ENCODE peak calls at places on chromosome 5, in five cellular contexts. G is heart left ventricle, Y is testis, E is GM12891, N is Peyer's patch. A is an unnamed sample.

GRCh38 chr5:116938488-116938887 is 363.9 kb upstream of the SEMA6A start:
- DNase-seq in E (no peak), G (peak), N (no peak), Y (no peak), A (no peak)

GRCh38 chr5:77305921-77306320 is 95.4 kb downstream of the PDE8B start:
- DNase-seq in Y (no peak), E (no peak), N (no peak), G (no peak), A (no peak)

GRCh38 chr5:540215-541147 is 16.2 kb upstream of the SLC9A3 start:
- DNase-seq in E (no peak), Y (no peak), N (peak), G (peak), A (no peak)

GRCh38 chr5:136525546-136525945 is 160.2 kb upstream of the TRPC7 start:
- DNase-seq in E (no peak), Y (no peak), G (no peak), N (no peak), A (no peak)

GRCh38 chr5:180053061-180053602 is 18.4 kb downstream of the RNF130 start:
- DNase-seq in G (no peak), Y (no peak), N (no peak), E (no peak), A (no peak)

GRCh38 chr5:10555134-10555733 is 8.6 kb upstream of the ANKRD33B start:
- DNase-seq in E (no peak), N (peak), G (no peak), Y (no peak), A (peak)

GRCh38 chr5:119897537-119898370 is 268.4 kb downstream of the FAM170A start:
- DNase-seq in G (no peak), N (no peak), E (no peak), Y (no peak), A (no peak)

GRCh38 chr5:122183098-122183794 is 53.9 kb downstream of the ZNF474 start:
- DNase-seq in N (peak), E (no peak), Y (peak), G (peak), A (peak)

GRCh38 chr5:91219141-91219802 is 163.8 kb downstream of the ARRDC3 start:
- DNase-seq in E (no peak), Y (peak), G (peak), N (peak), A (no peak)

GRCh38 chr5:27706832-27707231 is 668.4 kb upstream of the CDH9 start:
- DNase-seq in E (no peak), N (no peak), Y (no peak), G (no peak), A (no peak)

GRCh38 chr5:107472620-107473064 is 198.1 kb downstream of the EFNA5 start:
- DNase-seq in G (no peak), Y (no peak), N (no peak), E (no peak), A (no peak)

GRCh38 chr5:106601605-106602004 is 1069.1 kb downstream of the EFNA5 start:
- DNase-seq in N (no peak), Y (no peak), E (no peak), G (no peak), A (no peak)

GRCh38 chr5:124996764-124997077 is 250.3 kb upstream of the ZNF608 start:
- DNase-seq in N (no peak), G (no peak), E (no peak), Y (no peak), A (no peak)

GRCh38 chr5:95284512-95285405 is at the start of gene MCTP1:
- DNase-seq in E (peak), Y (peak), G (no peak), N (no peak), A (no peak)

GRCh38 chr5:7794301-7794700 is 56.6 kb downstream of the CFAP90 start:
- DNase-seq in G (no peak), Y (no peak), N (no peak), E (peak), A (no peak)

GRCh38 chr5:29001666-29002065 is 1963.3 kb upstream of the CDH9 start:
- DNase-seq in Y (no peak), E (no peak), G (no peak), N (no peak), A (no peak)

GRCh38 chr5:147617191-147617606 is 107.3 kb upstream of the DPYSL3 start:
- DNase-seq in Y (no peak), E (no peak), N (no peak), G (no peak), A (no peak)

GRCh38 chr5:1871441-1871840 is 11.3 kb downstream of the IRX4 start:
- DNase-seq in N (no peak), Y (no peak), G (no peak), E (no peak), A (no peak)

GRCh38 chr5:132850066-132850465 is 16.2 kb downstream of the GDF9 start:
- DNase-seq in E (no peak), Y (no peak), N (no peak), G (no peak), A (no peak)

GRCh38 chr5:4630031-4630430 is 510.1 kb upstream of the ADAMTS16 start:
- DNase-seq in Y (no peak), E (no peak), N (no peak), G (no peak), A (no peak)

GRCh38 chr5:35183243-35183955 is 46.9 kb downstream of the PRLR start:
- DNase-seq in G (no peak), N (peak), E (peak), Y (peak), A (peak)

DNA sequence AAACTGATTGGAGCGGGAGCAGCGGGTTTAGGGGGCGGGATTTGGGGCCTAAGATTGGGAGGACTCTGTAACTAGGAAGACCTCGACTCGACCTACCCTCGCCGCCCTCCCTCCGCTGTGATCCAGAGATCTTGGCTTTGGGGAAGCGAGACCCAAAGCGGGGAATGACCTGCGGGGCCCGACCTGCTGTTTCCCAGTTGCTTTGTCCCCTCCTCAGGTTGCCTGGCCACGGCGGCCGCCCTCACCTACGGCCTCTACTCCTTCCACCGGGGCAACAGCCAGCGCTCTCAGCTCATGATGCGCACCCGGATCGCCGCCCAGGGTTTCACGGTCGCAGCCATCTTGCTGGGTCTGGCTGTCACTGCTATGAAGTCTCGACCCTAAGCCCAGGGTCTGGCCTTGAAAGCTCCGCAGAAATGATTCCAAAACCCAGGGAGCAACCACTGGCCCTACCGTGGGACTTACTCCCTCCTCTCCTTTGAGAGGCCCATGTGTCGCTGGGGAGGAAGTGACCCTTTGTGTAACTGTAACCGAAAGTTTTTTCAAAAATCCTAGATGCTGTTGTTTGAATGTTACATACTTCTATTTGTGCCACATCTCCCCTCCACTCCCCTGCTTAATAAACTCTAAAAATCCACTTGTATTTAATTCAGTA is 690 bp downstream of the HIGD2A start:
- DNase-seq in Y (no peak), N (no peak), G (no peak), E (peak), A (peak)
- TF ChIP-seq POLR2A in Y (no peak), N (peak), G (peak), E (peak), A (peak)

GRCh38 chr5:103207653-103208052 is 50.9 kb upstream of the MACIR start:
- DNase-seq in Y (no peak), N (no peak), G (no peak), E (no peak), A (no peak)

GRCh38 chr5:103209065-103209464 is 49.5 kb upstream of the MACIR start:
- DNase-seq in G (no peak), N (no peak), E (no peak), Y (no peak), A (no peak)

GRCh38 chr5:103205991-103206700 is 52.4 kb upstream of the MACIR start:
- DNase-seq in E (no peak), G (no peak), Y (no peak), N (no peak), A (no peak)

GRCh38 chr5:103207001-103207400 is 51.6 kb upstream of the MACIR start:
- DNase-seq in E (no peak), G (no peak), Y (no peak), N (no peak), A (no peak)

GRCh38 chr5:103208460-103208859 is 50.1 kb upstream of the MACIR start:
- DNase-seq in N (no peak), Y (no peak), E (no peak), G (no peak), A (no peak)
- TF ChIP-seq POLR2A in N (no peak), Y (no peak), E (no peak), G (no peak), A (no peak)

GRCh38 chr5:32445831-32446614 is 1.5 kb upstream of the ZFR start:
- DNase-seq in Y (peak), G (no peak), N (no peak), E (no peak), A (no peak)

GRCh38 chr5:32444946-32445758 is 612 bp upstream of the ZFR start:
- DNase-seq in G (no peak), N (no peak), E (no peak), Y (no peak), A (no peak)

GRCh38 chr5:32443145-32443540 is 1.4 kb downstream of the ZFR start:
- DNase-seq in Y (peak), N (no peak), G (no peak), E (no peak), A (no peak)

GRCh38 chr5:32443541-32444190 is 874 bp downstream of the ZFR start:
- DNase-seq in N (peak), G (peak), E (peak), Y (peak), A (peak)

DNA sequence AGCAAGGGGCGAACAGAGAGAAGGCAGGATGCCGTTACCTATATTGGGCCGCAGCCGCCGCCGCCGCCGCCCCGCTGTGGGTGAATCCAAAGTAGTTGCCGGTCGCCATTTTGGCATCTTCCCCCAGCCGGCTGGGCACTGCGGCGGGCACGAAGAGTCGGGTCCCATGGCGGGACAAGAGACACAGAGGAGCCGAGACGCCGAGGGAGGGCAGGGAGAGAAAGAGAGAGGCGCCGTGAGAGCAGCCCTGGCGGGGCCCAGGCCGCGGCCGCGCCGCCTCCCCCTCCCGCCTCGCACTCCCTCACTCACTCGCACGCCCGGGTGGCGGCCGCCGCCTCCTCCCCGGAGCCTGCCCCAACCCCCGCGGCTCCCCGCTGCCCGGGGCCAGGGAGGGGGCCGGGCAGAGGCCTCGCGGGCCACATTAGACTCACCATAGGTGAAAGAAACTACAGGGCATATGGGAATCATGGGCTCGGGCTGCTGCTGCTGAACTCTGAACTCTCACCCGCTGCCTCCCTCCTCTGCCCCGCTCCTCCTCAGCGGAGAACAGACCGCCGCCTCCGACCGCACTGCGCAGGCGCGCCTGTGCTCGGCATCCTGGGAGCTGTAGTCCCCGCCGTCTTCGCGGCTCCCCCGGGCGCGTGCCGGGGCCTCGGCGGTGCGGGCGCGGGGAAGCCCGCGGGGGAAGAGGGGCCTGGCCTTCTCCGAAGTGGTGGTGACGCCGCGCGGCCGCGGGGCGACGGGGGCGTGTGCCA is at the start of gene ZFR:
- DNase-seq in N (peak), G (peak), E (peak), Y (peak), A (peak)
- TF ChIP-seq POLR2A in N (peak), G (peak), E (peak), Y (peak), A (peak)

DNA sequence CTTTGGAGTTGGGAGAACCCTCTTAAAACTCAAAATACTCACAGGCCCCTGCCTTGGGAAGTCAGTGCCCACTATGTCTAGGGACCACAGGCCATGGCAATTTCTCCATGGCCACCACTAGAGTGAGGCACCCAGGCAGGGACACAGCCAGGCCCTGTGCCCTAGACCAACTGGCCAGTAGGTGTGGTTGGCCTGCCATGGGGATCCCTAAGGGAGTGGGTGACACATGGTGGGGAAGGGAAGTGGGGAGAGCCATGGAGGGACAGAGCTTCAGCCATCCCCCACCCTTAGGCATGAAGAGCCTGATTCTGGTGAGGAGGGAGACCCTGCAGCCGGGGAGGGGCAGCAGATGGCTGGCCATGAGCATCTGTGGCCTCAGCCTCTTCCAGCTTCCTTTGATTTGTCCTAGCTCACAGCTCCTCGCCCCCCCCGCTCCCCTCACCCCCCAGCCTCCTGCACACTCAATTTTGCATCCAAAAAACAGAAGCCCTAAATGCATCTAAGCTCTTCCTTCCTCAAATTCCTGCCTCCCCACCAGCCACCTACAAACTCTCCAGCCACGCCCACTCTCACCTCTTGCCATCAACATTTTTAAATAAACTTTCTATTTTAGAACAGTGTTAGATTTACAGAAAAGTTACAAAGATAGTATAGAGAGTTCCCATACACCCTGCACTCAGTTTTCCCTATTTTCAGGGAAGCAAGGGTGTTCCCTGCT is 1.6 kb upstream of the DBN1 start:
- DNase-seq in Y (no peak), E (no peak), G (no peak), N (no peak), A (no peak)
- TF ChIP-seq POLR2A in Y (no peak), E (no peak), G (no peak), N (no peak), A (peak)

GRCh38 chr5:177303121-177303924 is at the start of the genes PRELID1 and RAB24:
- DNase-seq in N (peak), Y (peak), G (peak), E (peak), A (peak)
- TF ChIP-seq POLR2A in N (peak), Y (no peak), G (peak), E (peak), A (peak)

GRCh38 chr5:72109051-72109411 is 1.8 kb downstream of the MAP1B start:
- DNase-seq in E (no peak), G (no peak), Y (no peak), N (no peak), A (no peak)

GRCh38 chr5:72108200-72109050 is 1.1 kb downstream of the MAP1B start:
- DNase-seq in E (peak), N (peak), Y (peak), G (peak), A (peak)

GRCh38 chr5:72107874-72108199 is 562 bp downstream of the MAP1B start:
- DNase-seq in G (peak), N (no peak), E (peak), Y (peak), A (no peak)

GRCh38 chr5:72109625-72110024 is 2.4 kb downstream of the MAP1B start:
- DNase-seq in Y (peak), E (no peak), N (no peak), G (no peak), A (no peak)

DNA sequence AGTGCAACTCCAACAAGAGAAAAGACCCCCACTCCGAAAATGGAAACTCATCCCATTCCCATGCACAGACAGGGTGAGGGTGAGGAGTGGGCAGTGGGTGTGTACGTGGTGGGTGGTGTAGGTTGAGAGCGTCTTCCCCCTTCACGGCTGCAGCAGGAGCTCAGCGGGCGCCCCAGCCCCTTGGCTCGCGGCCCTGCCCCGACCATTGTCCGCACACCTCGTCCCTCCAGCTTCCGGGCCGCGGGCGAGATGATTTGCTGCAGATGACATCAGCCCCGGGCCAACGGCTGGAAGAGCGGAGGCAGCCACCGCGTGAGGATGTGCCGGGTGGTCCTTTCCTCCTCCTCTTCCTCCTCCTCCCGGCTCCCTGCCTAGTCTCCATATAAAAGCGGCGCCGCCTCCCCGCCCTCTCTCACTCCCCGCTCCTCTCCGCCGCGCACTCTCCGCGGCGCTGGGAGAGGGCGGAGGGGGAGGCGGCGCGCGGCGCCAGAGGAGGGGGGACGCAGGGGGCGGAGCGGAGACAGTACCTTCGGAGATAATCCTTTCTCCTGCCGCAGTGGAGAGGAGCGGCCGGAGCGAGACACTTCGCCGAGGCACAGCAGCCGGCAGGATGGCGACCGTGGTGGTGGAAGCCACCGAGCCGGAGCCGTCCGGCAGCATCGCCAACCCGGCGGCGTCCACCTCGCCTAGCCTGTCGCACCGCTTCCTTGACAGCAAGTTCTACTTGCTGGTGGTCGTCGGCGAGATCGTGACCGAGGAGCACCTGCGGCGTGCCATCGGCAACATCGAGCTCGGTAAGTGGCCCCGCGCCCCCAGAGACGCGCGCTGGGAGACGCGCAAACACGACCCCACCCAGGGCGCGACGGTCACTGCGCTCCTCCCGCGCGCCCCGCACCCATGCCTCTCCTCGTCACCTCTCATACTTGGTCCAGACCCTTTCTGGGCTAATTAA is at the start of gene MAP1B:
- DNase-seq in N (no peak), G (peak), Y (peak), E (peak), A (peak)
- TF ChIP-seq POLR2A in N (no peak), G (peak), Y (no peak), E (no peak), A (peak)

DNA sequence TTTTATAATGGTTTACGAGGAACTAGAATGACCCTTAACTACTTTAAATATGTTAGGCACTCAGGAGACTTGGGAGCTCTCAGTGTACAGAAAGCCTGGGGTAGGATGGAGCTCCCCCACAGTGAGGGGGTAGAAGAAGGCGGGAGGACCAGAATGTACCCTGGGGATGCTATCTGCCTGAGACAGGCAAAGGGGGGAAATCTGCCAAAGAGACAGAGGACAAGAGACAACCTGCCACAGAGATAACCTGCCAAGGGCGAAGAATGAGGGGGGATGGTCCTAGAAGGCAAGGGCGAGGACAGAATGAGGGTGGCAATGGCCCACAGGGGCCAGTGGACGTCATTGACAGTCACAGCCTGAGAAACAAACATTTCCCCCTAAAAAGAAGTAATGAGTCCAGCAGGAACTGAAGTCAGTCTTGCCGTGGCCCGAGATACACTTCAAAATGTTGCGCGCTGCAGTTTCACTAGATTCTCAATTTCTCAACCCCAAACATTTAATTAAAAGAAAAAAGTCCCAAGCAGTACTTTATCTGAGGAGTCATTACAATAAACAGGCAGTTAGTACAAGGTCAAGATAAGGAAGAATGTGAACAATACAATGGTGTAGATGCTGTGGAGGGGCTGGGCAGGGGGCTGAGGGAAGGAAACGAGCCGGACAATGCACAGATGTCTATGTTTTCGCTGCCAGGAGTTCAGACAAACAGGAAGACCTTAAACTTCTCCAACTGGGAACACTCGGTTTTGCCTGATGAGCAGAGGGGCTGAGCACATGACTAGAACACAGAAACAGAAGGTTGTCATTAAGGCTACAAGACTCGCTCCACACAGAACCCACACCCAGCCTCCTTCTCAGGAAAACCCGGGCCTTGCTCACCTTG is 125.0 kb downstream of the LHFPL2 start:
- DNase-seq in E (no peak), N (peak), Y (no peak), G (no peak), A (no peak)
- TF ChIP-seq POLR2A in E (no peak), N (no peak), Y (no peak), G (no peak), A (no peak)